ENCODE peak calls at places on chromosomes 13 and 19, in ten cellular contexts. One of them, this sample, is unnamed.

GRCh38 chr19:3634496-3635045 is 8.0 kb upstream of the CACTIN start:
- DNase-seq in body of pancreas: no peak
- DNase-seq in NCI-H460: no peak
- DNase-seq in activated T-cell treated with anti-CD3 and anti-CD28 coated beads for 1 hour: no peak
- DNase-seq in kidney: no peak
- DNase-seq in stimulated activated CD8-positive, alpha-beta memory T cell treated with anti-CD3 and anti-CD28 coated beads, Interleukin-12 subunit alpha, Interleukin-12 subunit beta, amount 100 ng/mL, for 4 hours: no peak
- DNase-seq in activated B cell treated with CpG ODN at 0.5 μM for 24 hours: no peak
- DNase-seq in colonic mucosa: no peak
- DNase-seq in heart right ventricle: no peak
- DNase-seq in RCC 7860: no peak
- DNase-seq in this sample: no peak

GRCh38 chr13:75469087-75469486 is 12.9 kb downstream of the TBC1D4 start:
- DNase-seq in body of pancreas: no peak
- DNase-seq in NCI-H460: no peak
- DNase-seq in activated T-cell treated with anti-CD3 and anti-CD28 coated beads for 1 hour: no peak
- DNase-seq in kidney: no peak
- DNase-seq in stimulated activated CD8-positive, alpha-beta memory T cell treated with anti-CD3 and anti-CD28 coated beads, Interleukin-12 subunit alpha, Interleukin-12 subunit beta, amount 100 ng/mL, for 4 hours: no peak
- DNase-seq in activated B cell treated with CpG ODN at 0.5 μM for 24 hours: no peak
- DNase-seq in colonic mucosa: no peak
- DNase-seq in heart right ventricle: no peak
- DNase-seq in RCC 7860: no peak
- DNase-seq in this sample: no peak

GRCh38 chr13:100443278-100443997 is 145.2 kb downstream of the GGACT start:
- DNase-seq in body of pancreas: no peak
- DNase-seq in NCI-H460: no peak
- DNase-seq in activated T-cell treated with anti-CD3 and anti-CD28 coated beads for 1 hour: no peak
- DNase-seq in kidney: no peak
- DNase-seq in stimulated activated CD8-positive, alpha-beta memory T cell treated with anti-CD3 and anti-CD28 coated beads, Interleukin-12 subunit alpha, Interleukin-12 subunit beta, amount 100 ng/mL, for 4 hours: no peak
- DNase-seq in activated B cell treated with CpG ODN at 0.5 μM for 24 hours: no peak
- DNase-seq in colonic mucosa: no peak
- DNase-seq in heart right ventricle: no peak
- DNase-seq in RCC 7860: peak
- DNase-seq in this sample: no peak

GRCh38 chr19:3193256-3194062 is 7.7 kb downstream of the NCLN start:
- DNase-seq in body of pancreas: no peak
- DNase-seq in NCI-H460: no peak
- DNase-seq in activated T-cell treated with anti-CD3 and anti-CD28 coated beads for 1 hour: no peak
- DNase-seq in kidney: peak
- DNase-seq in stimulated activated CD8-positive, alpha-beta memory T cell treated with anti-CD3 and anti-CD28 coated beads, Interleukin-12 subunit alpha, Interleukin-12 subunit beta, amount 100 ng/mL, for 4 hours: no peak
- DNase-seq in activated B cell treated with CpG ODN at 0.5 μM for 24 hours: no peak
- DNase-seq in colonic mucosa: no peak
- DNase-seq in heart right ventricle: no peak
- DNase-seq in RCC 7860: no peak
- DNase-seq in this sample: no peak

GRCh38 chr19:14472202-14472961 is 2.8 kb downstream of the PTGER1 start:
- DNase-seq in body of pancreas: peak
- DNase-seq in NCI-H460: no peak
- DNase-seq in activated T-cell treated with anti-CD3 and anti-CD28 coated beads for 1 hour: peak
- DNase-seq in kidney: peak
- DNase-seq in stimulated activated CD8-positive, alpha-beta memory T cell treated with anti-CD3 and anti-CD28 coated beads, Interleukin-12 subunit alpha, Interleukin-12 subunit beta, amount 100 ng/mL, for 4 hours: peak
- DNase-seq in activated B cell treated with CpG ODN at 0.5 μM for 24 hours: peak
- DNase-seq in colonic mucosa: peak
- DNase-seq in heart right ventricle: peak
- DNase-seq in RCC 7860: no peak
- DNase-seq in this sample: peak

GRCh38 chr13:91269237-91269636 is 78.2 kb upstream of the MIR17HG start:
- DNase-seq in body of pancreas: no peak
- DNase-seq in NCI-H460: no peak
- DNase-seq in activated T-cell treated with anti-CD3 and anti-CD28 coated beads for 1 hour: no peak
- DNase-seq in kidney: no peak
- DNase-seq in stimulated activated CD8-positive, alpha-beta memory T cell treated with anti-CD3 and anti-CD28 coated beads, Interleukin-12 subunit alpha, Interleukin-12 subunit beta, amount 100 ng/mL, for 4 hours: no peak
- DNase-seq in activated B cell treated with CpG ODN at 0.5 μM for 24 hours: no peak
- DNase-seq in colonic mucosa: no peak
- DNase-seq in heart right ventricle: no peak
- DNase-seq in RCC 7860: no peak
- DNase-seq in this sample: no peak

GRCh38 chr19:42422576-42423461 is 4.4 kb downstream of the LIPE start:
- DNase-seq in body of pancreas: no peak
- DNase-seq in NCI-H460: no peak
- DNase-seq in activated T-cell treated with anti-CD3 and anti-CD28 coated beads for 1 hour: peak
- DNase-seq in kidney: peak
- DNase-seq in stimulated activated CD8-positive, alpha-beta memory T cell treated with anti-CD3 and anti-CD28 coated beads, Interleukin-12 subunit alpha, Interleukin-12 subunit beta, amount 100 ng/mL, for 4 hours: peak
- DNase-seq in activated B cell treated with CpG ODN at 0.5 μM for 24 hours: peak
- DNase-seq in colonic mucosa: peak
- DNase-seq in heart right ventricle: peak
- DNase-seq in RCC 7860: no peak
- DNase-seq in this sample: no peak

GRCh38 chr13:30690282-30691188 is 44.8 kb upstream of the ALOX5AP start:
- DNase-seq in body of pancreas: no peak
- DNase-seq in NCI-H460: peak
- DNase-seq in activated T-cell treated with anti-CD3 and anti-CD28 coated beads for 1 hour: no peak
- DNase-seq in kidney: peak
- DNase-seq in stimulated activated CD8-positive, alpha-beta memory T cell treated with anti-CD3 and anti-CD28 coated beads, Interleukin-12 subunit alpha, Interleukin-12 subunit beta, amount 100 ng/mL, for 4 hours: no peak
- DNase-seq in activated B cell treated with CpG ODN at 0.5 μM for 24 hours: peak
- DNase-seq in colonic mucosa: peak
- DNase-seq in heart right ventricle: peak
- DNase-seq in RCC 7860: no peak
- DNase-seq in this sample: peak

GRCh38 chr19:4362871-4363545 is 19.6 kb downstream of the MPND start:
- DNase-seq in body of pancreas: no peak
- DNase-seq in NCI-H460: no peak
- DNase-seq in activated T-cell treated with anti-CD3 and anti-CD28 coated beads for 1 hour: no peak
- DNase-seq in kidney: peak
- DNase-seq in stimulated activated CD8-positive, alpha-beta memory T cell treated with anti-CD3 and anti-CD28 coated beads, Interleukin-12 subunit alpha, Interleukin-12 subunit beta, amount 100 ng/mL, for 4 hours: no peak
- DNase-seq in activated B cell treated with CpG ODN at 0.5 μM for 24 hours: no peak
- DNase-seq in colonic mucosa: no peak
- DNase-seq in heart right ventricle: no peak
- DNase-seq in RCC 7860: peak
- DNase-seq in this sample: no peak

GRCh38 chr19:39124136-39124764 is 1.3 kb upstream of the PAK4 start:
- DNase-seq in body of pancreas: no peak
- DNase-seq in NCI-H460: no peak
- DNase-seq in activated T-cell treated with anti-CD3 and anti-CD28 coated beads for 1 hour: no peak
- DNase-seq in kidney: no peak
- DNase-seq in stimulated activated CD8-positive, alpha-beta memory T cell treated with anti-CD3 and anti-CD28 coated beads, Interleukin-12 subunit alpha, Interleukin-12 subunit beta, amount 100 ng/mL, for 4 hours: no peak
- DNase-seq in activated B cell treated with CpG ODN at 0.5 μM for 24 hours: no peak
- DNase-seq in colonic mucosa: no peak
- DNase-seq in heart right ventricle: no peak
- DNase-seq in RCC 7860: no peak
- DNase-seq in this sample: no peak

This sample was measured in Peyer's patch.